ENCODE peak calls at places on chromosomes 5 and 9, in eight cellular contexts. One of them, this sample, is unnamed.

GRCh38 chr5:155332618-155333017 is 319.1 kb downstream of the KIF4B start:
- DNase-seq in fibroblast of mammary gland: no peak
- DNase-seq in HuH-7: no peak
- DNase-seq in activated naive CD4-positive, alpha-beta T cell: no peak
- DNase-seq in activated effector memory CD4-positive, alpha-beta T cell treated with Interleukin-2 at 50 U/mL for 16 hours: no peak
- DNase-seq in fibroblast of the aortic adventitia: no peak
- DNase-seq in fibroblast of lung: no peak
- DNase-seq in stimulated activated CD8-positive, alpha-beta memory T cell treated with anti-CD3 and anti-CD28 coated beads, Interleukin-2, amount 100 ng/mL, for 48 hours: no peak
- DNase-seq in this sample: no peak

GRCh38 chr5:142924135-142924883 is 154.1 kb downstream of the ARHGAP26 start:
- DNase-seq in stimulated activated CD8-positive, alpha-beta memory T cell treated with anti-CD3 and anti-CD28 coated beads, Interleukin-2, amount 100 ng/mL, for 48 hours: no peak
- DNase-seq in fibroblast of mammary gland: peak; percentile 33
- DNase-seq in activated effector memory CD4-positive, alpha-beta T cell treated with Interleukin-2 at 50 U/mL for 16 hours: no peak
- DNase-seq in fibroblast of the aortic adventitia: peak; percentile 39
- DNase-seq in activated naive CD4-positive, alpha-beta T cell: no peak
- DNase-seq in fibroblast of lung: peak; percentile 29
- DNase-seq in HuH-7: no peak
- DNase-seq in this sample: peak; percentile 27

GRCh38 chr5:120449501-120449900 is 14.6 kb upstream of the PRR16 start:
- DNase-seq in HuH-7: no peak
- DNase-seq in fibroblast of mammary gland: peak; percentile 36
- DNase-seq in activated naive CD4-positive, alpha-beta T cell: no peak
- DNase-seq in fibroblast of lung: peak; percentile 51
- DNase-seq in activated effector memory CD4-positive, alpha-beta T cell treated with Interleukin-2 at 50 U/mL for 16 hours: no peak
- DNase-seq in fibroblast of the aortic adventitia: no peak
- DNase-seq in stimulated activated CD8-positive, alpha-beta memory T cell treated with anti-CD3 and anti-CD28 coated beads, Interleukin-2, amount 100 ng/mL, for 48 hours: no peak
- DNase-seq in this sample: peak; percentile 92

GRCh38 chr5:63131618-63132285 is 553.1 kb downstream of the LRRC70 start:
- DNase-seq in fibroblast of the aortic adventitia: peak; percentile 60
- DNase-seq in activated naive CD4-positive, alpha-beta T cell: no peak
- DNase-seq in fibroblast of mammary gland: peak; percentile 91
- DNase-seq in activated effector memory CD4-positive, alpha-beta T cell treated with Interleukin-2 at 50 U/mL for 16 hours: no peak
- DNase-seq in fibroblast of lung: peak; percentile 93
- DNase-seq in HuH-7: no peak
- DNase-seq in stimulated activated CD8-positive, alpha-beta memory T cell treated with anti-CD3 and anti-CD28 coated beads, Interleukin-2, amount 100 ng/mL, for 48 hours: no peak
- DNase-seq in this sample: no peak

GRCh38 chr5:149834246-149834855 is 104.2 kb downstream of the PPARGC1B start:
- DNase-seq in fibroblast of lung: peak; percentile 77
- DNase-seq in activated naive CD4-positive, alpha-beta T cell: no peak
- DNase-seq in activated effector memory CD4-positive, alpha-beta T cell treated with Interleukin-2 at 50 U/mL for 16 hours: no peak
- DNase-seq in HuH-7: peak; percentile 71
- DNase-seq in fibroblast of mammary gland: peak; percentile 89
- DNase-seq in stimulated activated CD8-positive, alpha-beta memory T cell treated with anti-CD3 and anti-CD28 coated beads, Interleukin-2, amount 100 ng/mL, for 48 hours: peak; percentile 13
- DNase-seq in fibroblast of the aortic adventitia: peak; percentile 95
- DNase-seq in this sample: peak; percentile 80

GRCh38 chr9:99345936-99346335 is 123.9 kb downstream of the SEC61B start:
- DNase-seq in activated effector memory CD4-positive, alpha-beta T cell treated with Interleukin-2 at 50 U/mL for 16 hours: no peak
- DNase-seq in fibroblast of the aortic adventitia: peak; percentile 59
- DNase-seq in fibroblast of mammary gland: peak; percentile 79
- DNase-seq in activated naive CD4-positive, alpha-beta T cell: no peak
- DNase-seq in HuH-7: no peak
- DNase-seq in stimulated activated CD8-positive, alpha-beta memory T cell treated with anti-CD3 and anti-CD28 coated beads, Interleukin-2, amount 100 ng/mL, for 48 hours: no peak
- DNase-seq in fibroblast of lung: peak; percentile 52
- DNase-seq in this sample: peak; percentile 92

GRCh38 chr9:104766025-104766424 is 2.1 kb downstream of the NIPSNAP3B start:
- DNase-seq in stimulated activated CD8-positive, alpha-beta memory T cell treated with anti-CD3 and anti-CD28 coated beads, Interleukin-2, amount 100 ng/mL, for 48 hours: no peak
- DNase-seq in fibroblast of lung: no peak
- DNase-seq in fibroblast of the aortic adventitia: no peak
- DNase-seq in HuH-7: no peak
- DNase-seq in activated effector memory CD4-positive, alpha-beta T cell treated with Interleukin-2 at 50 U/mL for 16 hours: no peak
- DNase-seq in fibroblast of mammary gland: no peak
- DNase-seq in activated naive CD4-positive, alpha-beta T cell: no peak
- DNase-seq in this sample: no peak

GRCh38 chr9:120625222-120625621 is 45.3 kb upstream of the CDK5RAP2 start:
- DNase-seq in fibroblast of lung: peak; percentile 42
- DNase-seq in activated naive CD4-positive, alpha-beta T cell: no peak
- DNase-seq in HuH-7: no peak
- DNase-seq in fibroblast of mammary gland: peak; percentile 56
- DNase-seq in stimulated activated CD8-positive, alpha-beta memory T cell treated with anti-CD3 and anti-CD28 coated beads, Interleukin-2, amount 100 ng/mL, for 48 hours: no peak
- DNase-seq in activated effector memory CD4-positive, alpha-beta T cell treated with Interleukin-2 at 50 U/mL for 16 hours: no peak
- DNase-seq in fibroblast of the aortic adventitia: peak; percentile 49
- DNase-seq in this sample: peak; percentile 38

GRCh38 chr5:40221796-40222195 is 457.9 kb upstream of the PTGER4 start:
- DNase-seq in stimulated activated CD8-positive, alpha-beta memory T cell treated with anti-CD3 and anti-CD28 coated beads, Interleukin-2, amount 100 ng/mL, for 48 hours: no peak
- DNase-seq in fibroblast of mammary gland: peak; percentile 94
- DNase-seq in activated effector memory CD4-positive, alpha-beta T cell treated with Interleukin-2 at 50 U/mL for 16 hours: no peak
- DNase-seq in activated naive CD4-positive, alpha-beta T cell: no peak
- DNase-seq in HuH-7: no peak
- DNase-seq in fibroblast of lung: peak; percentile 90
- DNase-seq in fibroblast of the aortic adventitia: peak; percentile 73
- DNase-seq in this sample: peak; percentile 94

GRCh38 chr9:38183994-38184568 is 115.1 kb upstream of the SHB start:
- DNase-seq in fibroblast of lung: peak; percentile 46
- DNase-seq in stimulated activated CD8-positive, alpha-beta memory T cell treated with anti-CD3 and anti-CD28 coated beads, Interleukin-2, amount 100 ng/mL, for 48 hours: no peak
- DNase-seq in fibroblast of mammary gland: peak; percentile 60
- DNase-seq in fibroblast of the aortic adventitia: peak; percentile 52
- DNase-seq in activated effector memory CD4-positive, alpha-beta T cell treated with Interleukin-2 at 50 U/mL for 16 hours: no peak
- DNase-seq in activated naive CD4-positive, alpha-beta T cell: no peak
- DNase-seq in HuH-7: no peak
- DNase-seq in this sample: peak; percentile 38

GRCh38 chr9:101543098-101543735 is 9.6 kb downstream of the RNF20 start:
- DNase-seq in fibroblast of mammary gland: no peak
- DNase-seq in stimulated activated CD8-positive, alpha-beta memory T cell treated with anti-CD3 and anti-CD28 coated beads, Interleukin-2, amount 100 ng/mL, for 48 hours: no peak
- DNase-seq in fibroblast of lung: no peak
- DNase-seq in fibroblast of the aortic adventitia: no peak
- DNase-seq in activated effector memory CD4-positive, alpha-beta T cell treated with Interleukin-2 at 50 U/mL for 16 hours: no peak
- DNase-seq in activated naive CD4-positive, alpha-beta T cell: no peak
- DNase-seq in HuH-7: no peak
- DNase-seq in this sample: no peak

GRCh38 chr9:78954286-78954685 is 617.5 kb upstream of the TLE4 start:
- DNase-seq in fibroblast of the aortic adventitia: peak; percentile 9
- DNase-seq in stimulated activated CD8-positive, alpha-beta memory T cell treated with anti-CD3 and anti-CD28 coated beads, Interleukin-2, amount 100 ng/mL, for 48 hours: no peak
- DNase-seq in activated effector memory CD4-positive, alpha-beta T cell treated with Interleukin-2 at 50 U/mL for 16 hours: no peak
- DNase-seq in activated naive CD4-positive, alpha-beta T cell: no peak
- DNase-seq in fibroblast of lung: peak; percentile 21
- DNase-seq in fibroblast of mammary gland: peak; percentile 2
- DNase-seq in HuH-7: no peak
- DNase-seq in this sample: peak; percentile 50

GRCh38 chr5:16774806-16775205 is 158.0 kb upstream of the RETREG1 start:
- DNase-seq in activated naive CD4-positive, alpha-beta T cell: no peak
- DNase-seq in HuH-7: no peak
- DNase-seq in fibroblast of mammary gland: peak; percentile 59
- DNase-seq in fibroblast of the aortic adventitia: no peak
- DNase-seq in stimulated activated CD8-positive, alpha-beta memory T cell treated with anti-CD3 and anti-CD28 coated beads, Interleukin-2, amount 100 ng/mL, for 48 hours: no peak
- DNase-seq in fibroblast of lung: no peak
- DNase-seq in activated effector memory CD4-positive, alpha-beta T cell treated with Interleukin-2 at 50 U/mL for 16 hours: no peak
- DNase-seq in this sample: peak; percentile 22

GRCh38 chr5:1718669-1719068 is 81.0 kb downstream of the MRPL36 start:
- DNase-seq in activated effector memory CD4-positive, alpha-beta T cell treated with Interleukin-2 at 50 U/mL for 16 hours: no peak
- DNase-seq in fibroblast of mammary gland: peak; percentile 20
- DNase-seq in fibroblast of the aortic adventitia: no peak
- DNase-seq in activated naive CD4-positive, alpha-beta T cell: no peak
- DNase-seq in fibroblast of lung: no peak
- DNase-seq in stimulated activated CD8-positive, alpha-beta memory T cell treated with anti-CD3 and anti-CD28 coated beads, Interleukin-2, amount 100 ng/mL, for 48 hours: no peak
- DNase-seq in HuH-7: no peak
- DNase-seq in this sample: no peak

GRCh38 chr9:114115645-114116044 is 16.6 kb upstream of the KIF12 start:
- DNase-seq in activated naive CD4-positive, alpha-beta T cell: no peak
- DNase-seq in HuH-7: no peak
- DNase-seq in stimulated activated CD8-positive, alpha-beta memory T cell treated with anti-CD3 and anti-CD28 coated beads, Interleukin-2, amount 100 ng/mL, for 48 hours: no peak
- DNase-seq in activated effector memory CD4-positive, alpha-beta T cell treated with Interleukin-2 at 50 U/mL for 16 hours: no peak
- DNase-seq in fibroblast of the aortic adventitia: no peak
- DNase-seq in fibroblast of lung: no peak
- DNase-seq in fibroblast of mammary gland: no peak
- DNase-seq in this sample: no peak

GRCh38 chr5:41918105-41918504 is 7.0 kb upstream of the FBXO4 start:
- DNase-seq in fibroblast of lung: no peak
- DNase-seq in fibroblast of mammary gland: no peak
- DNase-seq in HuH-7: no peak
- DNase-seq in fibroblast of the aortic adventitia: no peak
- DNase-seq in activated effector memory CD4-positive, alpha-beta T cell treated with Interleukin-2 at 50 U/mL for 16 hours: no peak
- DNase-seq in stimulated activated CD8-positive, alpha-beta memory T cell treated with anti-CD3 and anti-CD28 coated beads, Interleukin-2, amount 100 ng/mL, for 48 hours: no peak
- DNase-seq in activated naive CD4-positive, alpha-beta T cell: no peak
- DNase-seq in this sample: no peak

GRCh38 chr9:4435197-4435596 is 55.1 kb upstream of the SLC1A1 start:
- DNase-seq in activated effector memory CD4-positive, alpha-beta T cell treated with Interleukin-2 at 50 U/mL for 16 hours: no peak
- DNase-seq in fibroblast of lung: peak; percentile 12
- DNase-seq in activated naive CD4-positive, alpha-beta T cell: no peak
- DNase-seq in HuH-7: no peak
- DNase-seq in stimulated activated CD8-positive, alpha-beta memory T cell treated with anti-CD3 and anti-CD28 coated beads, Interleukin-2, amount 100 ng/mL, for 48 hours: no peak
- DNase-seq in fibroblast of the aortic adventitia: peak; percentile 82
- DNase-seq in fibroblast of mammary gland: peak; percentile 81
- DNase-seq in this sample: peak; percentile 59

GRCh38 chr9:133701321-133701980 is 36.7 kb downstream of the SARDH start:
- DNase-seq in fibroblast of the aortic adventitia: no peak
- DNase-seq in activated effector memory CD4-positive, alpha-beta T cell treated with Interleukin-2 at 50 U/mL for 16 hours: peak; percentile 45
- DNase-seq in HuH-7: no peak
- DNase-seq in fibroblast of lung: no peak
- DNase-seq in activated naive CD4-positive, alpha-beta T cell: peak; percentile 38
- DNase-seq in fibroblast of mammary gland: no peak
- DNase-seq in stimulated activated CD8-positive, alpha-beta memory T cell treated with anti-CD3 and anti-CD28 coated beads, Interleukin-2, amount 100 ng/mL, for 48 hours: no peak
- DNase-seq in this sample: no peak

GRCh38 chr5:76691470-76692273 is 24.3 kb upstream of the F2R start:
- DNase-seq in stimulated activated CD8-positive, alpha-beta memory T cell treated with anti-CD3 and anti-CD28 coated beads, Interleukin-2, amount 100 ng/mL, for 48 hours: no peak
- DNase-seq in HuH-7: no peak
- DNase-seq in fibroblast of mammary gland: peak; percentile 77
- DNase-seq in fibroblast of the aortic adventitia: peak; percentile 52
- DNase-seq in fibroblast of lung: peak; percentile 89
- DNase-seq in activated naive CD4-positive, alpha-beta T cell: no peak
- DNase-seq in activated effector memory CD4-positive, alpha-beta T cell treated with Interleukin-2 at 50 U/mL for 16 hours: no peak
- DNase-seq in this sample: peak; percentile 85

GRCh38 chr5:102036927-102037326 is 259.2 kb downstream of the SLCO4C1 start:
- DNase-seq in activated naive CD4-positive, alpha-beta T cell: no peak
- DNase-seq in fibroblast of lung: no peak
- DNase-seq in fibroblast of the aortic adventitia: no peak
- DNase-seq in activated effector memory CD4-positive, alpha-beta T cell treated with Interleukin-2 at 50 U/mL for 16 hours: no peak
- DNase-seq in fibroblast of mammary gland: no peak
- DNase-seq in stimulated activated CD8-positive, alpha-beta memory T cell treated with anti-CD3 and anti-CD28 coated beads, Interleukin-2, amount 100 ng/mL, for 48 hours: no peak
- DNase-seq in HuH-7: no peak
- DNase-seq in this sample: peak; percentile 7

GRCh38 chr5:132770476-132771159 is 6.4 kb downstream of the SEPTIN8 start:
- DNase-seq in fibroblast of the aortic adventitia: peak; percentile 76
- DNase-seq in activated effector memory CD4-positive, alpha-beta T cell treated with Interleukin-2 at 50 U/mL for 16 hours: no peak
- DNase-seq in activated naive CD4-positive, alpha-beta T cell: no peak
- DNase-seq in HuH-7: no peak
- DNase-seq in fibroblast of lung: no peak
- DNase-seq in stimulated activated CD8-positive, alpha-beta memory T cell treated with anti-CD3 and anti-CD28 coated beads, Interleukin-2, amount 100 ng/mL, for 48 hours: no peak
- DNase-seq in fibroblast of mammary gland: no peak
- DNase-seq in this sample: peak; percentile 27

GRCh38 chr5:68711311-68712200 is 382.3 kb upstream of the SLC30A5 start:
- DNase-seq in activated naive CD4-positive, alpha-beta T cell: no peak
- DNase-seq in fibroblast of mammary gland: no peak
- DNase-seq in HuH-7: no peak
- DNase-seq in fibroblast of the aortic adventitia: no peak
- DNase-seq in stimulated activated CD8-positive, alpha-beta memory T cell treated with anti-CD3 and anti-CD28 coated beads, Interleukin-2, amount 100 ng/mL, for 48 hours: no peak
- DNase-seq in fibroblast of lung: no peak
- DNase-seq in activated effector memory CD4-positive, alpha-beta T cell treated with Interleukin-2 at 50 U/mL for 16 hours: no peak
- DNase-seq in this sample: peak; percentile 10

GRCh38 chr5:135489466-135490244 is 37.5 kb upstream of the TIFAB start:
- DNase-seq in activated effector memory CD4-positive, alpha-beta T cell treated with Interleukin-2 at 50 U/mL for 16 hours: no peak
- DNase-seq in activated naive CD4-positive, alpha-beta T cell: no peak
- DNase-seq in fibroblast of the aortic adventitia: no peak
- DNase-seq in HuH-7: peak; percentile 48
- DNase-seq in fibroblast of lung: no peak
- DNase-seq in fibroblast of mammary gland: peak; percentile 15
- DNase-seq in stimulated activated CD8-positive, alpha-beta memory T cell treated with anti-CD3 and anti-CD28 coated beads, Interleukin-2, amount 100 ng/mL, for 48 hours: no peak
- DNase-seq in this sample: no peak

This sample was measured in EH.